ENCODE peak calls at places on chromosomes 13 and 19, in five cellular contexts. One of them, this sample, is unnamed.

GRCh38 chr19:28185646-28186045 is 1027.3 kb downstream of the UQCRFS1 start:
- DNase-seq in AG04449: no peak
- DNase-seq in neural progenitor cell: no peak
- DNase-seq in MCF 10A: no peak
- DNase-seq in choroid plexus epithelial cell: no peak
- DNase-seq in this sample: no peak

GRCh38 chr13:111401151-111401550 is 80.7 kb downstream of the TEX29 start:
- DNase-seq in AG04449: no peak
- DNase-seq in neural progenitor cell: no peak
- DNase-seq in MCF 10A: no peak
- DNase-seq in choroid plexus epithelial cell: no peak
- DNase-seq in this sample: no peak

GRCh38 chr13:22092791-22093545 is 422.1 kb downstream of the FGF9 start:
- DNase-seq in AG04449: no peak
- DNase-seq in neural progenitor cell: no peak
- DNase-seq in MCF 10A: no peak
- DNase-seq in choroid plexus epithelial cell: no peak
- DNase-seq in this sample: no peak

GRCh38 chr19:11337080-11337479 is 2.4 kb downstream of the RAB3D start:
- DNase-seq in AG04449: no peak
- DNase-seq in neural progenitor cell: no peak
- DNase-seq in MCF 10A: no peak
- DNase-seq in choroid plexus epithelial cell: no peak
- DNase-seq in this sample: no peak

GRCh38 chr13:114281351-114282142 is at the start of gene UPF3A:
- DNase-seq in AG04449: no peak
- DNase-seq in neural progenitor cell: peak
- DNase-seq in MCF 10A: peak
- DNase-seq in choroid plexus epithelial cell: peak
- DNase-seq in this sample: peak

GRCh38 chr13:41742917-41743552 is 217.9 kb downstream of the VWA8 start:
- DNase-seq in AG04449: no peak
- DNase-seq in neural progenitor cell: no peak
- DNase-seq in MCF 10A: no peak
- DNase-seq in choroid plexus epithelial cell: no peak
- DNase-seq in this sample: no peak

GRCh38 chr19:13441810-13442512 is 64.3 kb downstream of the CACNA1A start:
- DNase-seq in AG04449: no peak
- DNase-seq in neural progenitor cell: peak
- DNase-seq in MCF 10A: peak
- DNase-seq in choroid plexus epithelial cell: peak
- DNase-seq in this sample: peak

GRCh38 chr13:38998739-38999138 is 8.1 kb upstream of the STOML3 start:
- DNase-seq in AG04449: no peak
- DNase-seq in neural progenitor cell: no peak
- DNase-seq in MCF 10A: no peak
- DNase-seq in choroid plexus epithelial cell: no peak
- DNase-seq in this sample: no peak

GRCh38 chr13:73704587-73704986 is 429.6 kb downstream of the KLF12 start:
- DNase-seq in AG04449: no peak
- DNase-seq in neural progenitor cell: peak
- DNase-seq in MCF 10A: no peak
- DNase-seq in choroid plexus epithelial cell: no peak
- DNase-seq in this sample: no peak

GRCh38 chr19:6531956-6532243 is 1.1 kb downstream of the TNFSF9 start:
- DNase-seq in AG04449: no peak
- DNase-seq in neural progenitor cell: no peak
- DNase-seq in MCF 10A: no peak
- DNase-seq in choroid plexus epithelial cell: no peak
- DNase-seq in this sample: no peak

GRCh38 chr13:25846227-25846984 is 205.4 kb downstream of the SHISA2 start:
- DNase-seq in AG04449: no peak
- DNase-seq in neural progenitor cell: no peak
- DNase-seq in MCF 10A: peak
- DNase-seq in choroid plexus epithelial cell: no peak
- DNase-seq in this sample: no peak

GRCh38 chr13:113658836-113659235 is 838 bp upstream of the ATP4B start:
- DNase-seq in AG04449: no peak
- DNase-seq in neural progenitor cell: no peak
- DNase-seq in MCF 10A: no peak
- DNase-seq in choroid plexus epithelial cell: no peak
- DNase-seq in this sample: no peak

GRCh38 chr19:51060336-51060735 is 4.6 kb downstream of the KLK13 start:
- DNase-seq in AG04449: no peak
- DNase-seq in neural progenitor cell: no peak
- DNase-seq in MCF 10A: no peak
- DNase-seq in choroid plexus epithelial cell: no peak
- DNase-seq in this sample: no peak

GRCh38 chr19:10450853-10451609 is 30.7 kb downstream of the PDE4A start:
- DNase-seq in AG04449: no peak
- DNase-seq in neural progenitor cell: peak
- DNase-seq in MCF 10A: peak
- DNase-seq in choroid plexus epithelial cell: no peak
- DNase-seq in this sample: no peak

GRCh38 chr13:71316964-71317363 is 550.0 kb downstream of the DACH1 start:
- DNase-seq in AG04449: no peak
- DNase-seq in neural progenitor cell: no peak
- DNase-seq in MCF 10A: no peak
- DNase-seq in choroid plexus epithelial cell: no peak
- DNase-seq in this sample: no peak

GRCh38 chr13:32008518-32009175 is 22.9 kb upstream of the FRY start:
- DNase-seq in AG04449: no peak
- DNase-seq in neural progenitor cell: no peak
- DNase-seq in MCF 10A: no peak
- DNase-seq in choroid plexus epithelial cell: no peak
- DNase-seq in this sample: no peak

GRCh38 chr19:2747349-2747748 is 7.5 kb upstream of the SLC39A3 start:
- DNase-seq in AG04449: no peak
- DNase-seq in neural progenitor cell: no peak
- DNase-seq in MCF 10A: no peak
- DNase-seq in choroid plexus epithelial cell: no peak
- DNase-seq in this sample: no peak

GRCh38 chr19:52734340-52734892 is 428 bp downstream of the ZNF611 start:
- DNase-seq in AG04449: no peak
- DNase-seq in neural progenitor cell: peak
- DNase-seq in MCF 10A: peak
- DNase-seq in choroid plexus epithelial cell: peak
- DNase-seq in this sample: peak

GRCh38 chr19:54803410-54803809 is at the start of gene KIR2DL4:
- DNase-seq in AG04449: no peak
- DNase-seq in neural progenitor cell: no peak
- DNase-seq in MCF 10A: no peak
- DNase-seq in choroid plexus epithelial cell: no peak
- DNase-seq in this sample: no peak

DNA sequence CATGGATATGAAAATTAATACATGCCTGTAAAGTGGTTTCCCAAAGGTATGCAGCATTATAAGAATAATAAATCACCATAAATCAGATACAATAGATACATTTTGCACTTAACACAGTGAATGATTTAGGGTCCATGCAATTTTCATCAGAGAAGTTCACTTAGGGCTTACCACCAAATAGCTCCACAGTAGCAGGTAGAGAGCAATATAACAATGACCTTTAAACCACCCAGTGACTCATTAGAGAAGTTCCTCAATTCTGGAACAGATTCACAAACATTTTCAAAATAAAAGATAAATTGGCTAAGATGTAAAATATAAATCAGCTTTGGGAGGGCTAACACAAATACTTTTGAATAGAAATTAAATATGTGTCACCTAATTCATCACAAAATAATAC is 84.5 kb upstream of the NBEA start:
- DNase-seq in AG04449: no peak
- DNase-seq in neural progenitor cell: no peak
- DNase-seq in MCF 10A: no peak
- DNase-seq in choroid plexus epithelial cell: no peak
- DNase-seq in this sample: no peak
- TF ChIP-seq CTCF in AG04449: no peak
- TF ChIP-seq CTCF in neural progenitor cell: no peak
- TF ChIP-seq CTCF in MCF 10A: no peak
- TF ChIP-seq CTCF in choroid plexus epithelial cell: no peak
- TF ChIP-seq CTCF in this sample: no peak

GRCh38 chr13:107867701-107868661 is 347.4 kb downstream of the LIG4 start:
- DNase-seq in AG04449: no peak
- DNase-seq in neural progenitor cell: peak
- DNase-seq in MCF 10A: no peak
- DNase-seq in choroid plexus epithelial cell: peak
- DNase-seq in this sample: no peak
- TF ChIP-seq CTCF in AG04449: no peak
- TF ChIP-seq CTCF in neural progenitor cell: peak
- TF ChIP-seq CTCF in MCF 10A: no peak
- TF ChIP-seq CTCF in choroid plexus epithelial cell: peak
- TF ChIP-seq CTCF in this sample: peak

GRCh38 chr19:1422943-1423342 is 15.3 kb upstream of the RPS15 start:
- DNase-seq in AG04449: no peak
- DNase-seq in neural progenitor cell: no peak
- DNase-seq in MCF 10A: no peak
- DNase-seq in choroid plexus epithelial cell: no peak
- DNase-seq in this sample: no peak
- TF ChIP-seq CTCF in AG04449: no peak
- TF ChIP-seq CTCF in neural progenitor cell: peak
- TF ChIP-seq CTCF in MCF 10A: no peak
- TF ChIP-seq CTCF in choroid plexus epithelial cell: no peak
- TF ChIP-seq CTCF in this sample: no peak

GRCh38 chr13:45490068-45490467 is 25.3 kb downstream of the COG3 start:
- DNase-seq in AG04449: no peak
- DNase-seq in neural progenitor cell: no peak
- DNase-seq in MCF 10A: peak
- DNase-seq in choroid plexus epithelial cell: no peak
- DNase-seq in this sample: no peak
- TF ChIP-seq CTCF in AG04449: no peak
- TF ChIP-seq CTCF in neural progenitor cell: peak
- TF ChIP-seq CTCF in MCF 10A: peak
- TF ChIP-seq CTCF in choroid plexus epithelial cell: peak
- TF ChIP-seq CTCF in this sample: peak

GRCh38 chr13:45811891-45812583 is 39.5 kb downstream of the SIAH3 start:
- DNase-seq in AG04449: no peak
- DNase-seq in neural progenitor cell: no peak
- DNase-seq in MCF 10A: peak
- DNase-seq in choroid plexus epithelial cell: no peak
- DNase-seq in this sample: no peak

GRCh38 chr13:45812599-45813372 is 38.8 kb downstream of the SIAH3 start:
- DNase-seq in AG04449: no peak
- DNase-seq in neural progenitor cell: no peak
- DNase-seq in MCF 10A: no peak
- DNase-seq in choroid plexus epithelial cell: no peak
- DNase-seq in this sample: no peak

GRCh38 chr13:45809810-45810394 is 41.7 kb downstream of the SIAH3 start:
- DNase-seq in AG04449: no peak
- DNase-seq in neural progenitor cell: no peak
- DNase-seq in MCF 10A: no peak
- DNase-seq in choroid plexus epithelial cell: no peak
- DNase-seq in this sample: no peak

GRCh38 chr13:45807520-45808099 is 43.9 kb downstream of the SIAH3 start:
- DNase-seq in AG04449: no peak
- DNase-seq in neural progenitor cell: peak
- DNase-seq in MCF 10A: peak
- DNase-seq in choroid plexus epithelial cell: peak
- DNase-seq in this sample: peak
- TF ChIP-seq CTCF in AG04449: peak
- TF ChIP-seq CTCF in neural progenitor cell: peak
- TF ChIP-seq CTCF in MCF 10A: peak
- TF ChIP-seq CTCF in choroid plexus epithelial cell: peak
- TF ChIP-seq CTCF in this sample: peak

GRCh38 chr19:34677386-34678084 is at the start of gene ZNF302:
- DNase-seq in AG04449: peak
- DNase-seq in neural progenitor cell: peak
- DNase-seq in MCF 10A: peak
- DNase-seq in choroid plexus epithelial cell: peak
- DNase-seq in this sample: peak
- TF ChIP-seq CTCF in AG04449: no peak
- TF ChIP-seq CTCF in neural progenitor cell: no peak
- TF ChIP-seq CTCF in MCF 10A: no peak
- TF ChIP-seq CTCF in choroid plexus epithelial cell: no peak
- TF ChIP-seq CTCF in this sample: no peak

GRCh38 chr19:37886571-37886970 is 19.8 kb downstream of the WDR87 start:
- DNase-seq in AG04449: no peak
- DNase-seq in neural progenitor cell: no peak
- DNase-seq in MCF 10A: no peak
- DNase-seq in choroid plexus epithelial cell: no peak
- DNase-seq in this sample: no peak

DNA sequence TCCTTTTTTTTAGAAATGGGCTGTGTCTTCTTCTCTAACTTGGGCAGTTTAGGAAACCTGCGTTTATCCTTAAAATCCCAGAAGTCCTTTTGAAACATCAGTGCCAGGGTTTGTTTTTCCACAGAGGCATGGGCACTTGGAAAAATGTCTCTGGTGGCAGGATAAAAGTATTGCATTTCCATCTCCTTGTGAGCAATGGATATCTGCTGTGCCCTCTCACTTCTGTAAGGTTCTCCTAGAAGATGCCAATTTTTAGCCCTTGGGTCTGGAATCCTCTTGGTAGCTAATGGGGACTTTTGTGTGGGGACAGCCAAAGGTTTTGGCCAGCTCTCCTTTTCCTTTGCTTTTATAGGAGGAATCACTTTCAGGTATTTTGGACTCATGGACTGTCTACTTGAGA is 21.0 kb downstream of the WDR87 start:
- DNase-seq in AG04449: no peak
- DNase-seq in neural progenitor cell: no peak
- DNase-seq in MCF 10A: no peak
- DNase-seq in choroid plexus epithelial cell: no peak
- DNase-seq in this sample: no peak
- TF ChIP-seq CTCF in AG04449: no peak
- TF ChIP-seq CTCF in neural progenitor cell: no peak
- TF ChIP-seq CTCF in MCF 10A: no peak
- TF ChIP-seq CTCF in choroid plexus epithelial cell: peak
- TF ChIP-seq CTCF in this sample: no peak

GRCh38 chr13:45831851-45832250 is 19.7 kb downstream of the SIAH3 start:
- DNase-seq in AG04449: no peak
- DNase-seq in neural progenitor cell: no peak
- DNase-seq in MCF 10A: no peak
- DNase-seq in choroid plexus epithelial cell: no peak
- DNase-seq in this sample: no peak
- TF ChIP-seq CTCF in AG04449: no peak
- TF ChIP-seq CTCF in neural progenitor cell: no peak
- TF ChIP-seq CTCF in MCF 10A: no peak
- TF ChIP-seq CTCF in choroid plexus epithelial cell: no peak
- TF ChIP-seq CTCF in this sample: no peak

DNA sequence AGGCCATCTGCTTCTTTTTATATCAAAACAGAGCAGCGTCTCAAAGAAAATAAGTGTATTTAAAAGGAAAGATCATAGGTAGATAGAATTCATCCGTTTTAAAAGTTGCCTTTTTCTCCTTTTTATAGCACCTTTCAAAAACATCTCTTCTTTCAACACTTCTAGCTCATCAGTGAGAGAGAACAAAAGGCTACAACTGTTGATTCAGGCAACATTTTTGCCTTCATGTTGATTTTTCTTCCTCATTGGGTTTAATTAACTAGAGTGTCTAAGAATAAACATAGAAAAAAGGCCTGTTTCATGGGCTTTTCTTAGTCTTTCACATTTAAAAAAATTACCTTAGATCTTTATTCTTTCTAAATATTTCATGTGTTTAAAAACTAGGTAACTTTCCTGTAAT is 13.6 kb downstream of the COL4A2 start:
- DNase-seq in AG04449: no peak
- DNase-seq in neural progenitor cell: no peak
- DNase-seq in MCF 10A: no peak
- DNase-seq in choroid plexus epithelial cell: no peak
- DNase-seq in this sample: no peak
- TF ChIP-seq CTCF in AG04449: no peak
- TF ChIP-seq CTCF in neural progenitor cell: no peak
- TF ChIP-seq CTCF in MCF 10A: no peak
- TF ChIP-seq CTCF in choroid plexus epithelial cell: no peak
- TF ChIP-seq CTCF in this sample: no peak

This sample was measured in GM10248.